ENCODE peak calls at places on chromosomes 16 and 17, in four cellular contexts. G is WTC11, L is adrenal gland, U is OCI-LY7. E is an unnamed sample.

GRCh38 chr16:23535901-23536300 is 21.2 kb downstream of the EARS2 start:
- DNase-seq in U (no peak), L (no peak), G (no peak), E (no peak)

GRCh38 chr17:78957076-78957475 is 22.6 kb downstream of the LGALS3BP start:
- DNase-seq in G (no peak), L (no peak), U (no peak), E (no peak)

GRCh38 chr16:88922114-88922825 is 54.7 kb downstream of the CBFA2T3 start:
- DNase-seq in U (no peak), L (peak), G (peak), E (peak)

GRCh38 chr16:17566656-17567450 is 96.1 kb upstream of the XYLT1 start:
- DNase-seq in G (no peak), L (no peak), U (no peak), E (no peak)

GRCh38 chr17:14318906-14319205 is 18.0 kb downstream of the HS3ST3B1 start:
- DNase-seq in L (no peak), U (no peak), G (no peak), E (no peak)

GRCh38 chr17:74200112-74200511 is 3.4 kb upstream of the RPL38 start:
- DNase-seq in L (no peak), U (no peak), G (no peak), E (no peak)

GRCh38 chr17:70408768-70409167 is 239.4 kb downstream of the KCNJ2 start:
- DNase-seq in U (no peak), G (no peak), L (no peak), E (no peak)

GRCh38 chr16:10504404-10504885 is 76.0 kb downstream of the EMP2 start:
- DNase-seq in G (no peak), U (no peak), L (no peak), E (no peak)

GRCh38 chr16:83899272-83899897 is 470 bp downstream of the MLYCD start:
- DNase-seq in G (peak), U (peak), L (peak), E (no peak)

GRCh38 chr17:14719942-14720341 is 419.1 kb downstream of the HS3ST3B1 start:
- DNase-seq in L (no peak), U (no peak), G (no peak), E (no peak)

GRCh38 chr16:7744546-7745294 is 412.1 kb downstream of the RBFOX1 start:
- DNase-seq in U (no peak), G (no peak), L (no peak), E (no peak)

GRCh38 chr17:44350733-44351226 is 5.7 kb downstream of the GRN start:
- DNase-seq in U (peak), L (peak), G (peak), E (peak)

GRCh38 chr16:19559242-19559910 is 3.9 kb downstream of the VPS35L start:
- DNase-seq in U (peak), G (no peak), L (no peak), E (no peak)

GRCh38 chr16:27779719-27780161 is 229.8 kb downstream of the KATNIP start:
- DNase-seq in G (peak), U (peak), L (no peak), E (peak)

GRCh38 chr17:41586863-41587495 is at the start of gene KRT14:
- DNase-seq in L (no peak), G (no peak), U (no peak), E (no peak)
- TF ChIP-seq CTCF in L (no peak), G (no peak), U (no peak), E (no peak)

GRCh38 chr16:61313931-61314330 is 722.3 kb downstream of the CDH8 start:
- DNase-seq in G (no peak), L (no peak), U (no peak), E (no peak)
- TF ChIP-seq CTCF in G (no peak), L (no peak), U (no peak), E (no peak)

GRCh38 chr17:10621397-10621796 is 35.7 kb downstream of the MYH3 start:
- DNase-seq in U (no peak), L (no peak), G (no peak), E (no peak)
- TF ChIP-seq CTCF in U (no peak), L (no peak), G (no peak), E (no peak)

GRCh38 chr17:48550313-48551205 is 5.7 kb upstream of the HOXB2 start:
- DNase-seq in U (no peak), G (peak), L (no peak), E (no peak)
- TF ChIP-seq CTCF in U (no peak), G (peak), L (no peak), E (no peak)

GRCh38 chr16:86252596-86252995 is 257.7 kb upstream of the FOXF1 start:
- DNase-seq in G (peak), U (peak), L (no peak), E (no peak)
- TF ChIP-seq CTCF in G (peak), U (peak), L (no peak), E (no peak)

DNA sequence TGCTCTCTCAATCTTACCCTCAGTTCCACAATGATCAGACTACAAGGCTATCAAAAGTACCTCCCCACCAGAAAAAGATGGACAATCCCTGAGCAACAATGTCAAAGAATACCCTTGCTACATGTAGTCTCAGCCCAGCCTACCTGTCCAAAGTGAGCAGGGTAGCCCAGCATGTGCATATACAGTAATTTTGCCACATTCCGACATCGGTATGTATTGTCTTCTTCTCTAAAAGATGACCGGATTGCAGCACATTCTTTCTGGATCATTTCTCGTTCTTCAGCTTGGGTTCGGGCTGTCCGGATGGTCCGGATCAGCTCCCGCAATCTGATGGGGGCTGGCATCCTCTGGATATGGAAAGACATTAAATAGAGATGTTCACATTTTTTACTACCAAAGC is 19.5 kb downstream of the AP1G1 start:
- DNase-seq in L (no peak), G (no peak), U (no peak), E (no peak)
- TF ChIP-seq CTCF in L (no peak), G (no peak), U (no peak), E (no peak)

DNA sequence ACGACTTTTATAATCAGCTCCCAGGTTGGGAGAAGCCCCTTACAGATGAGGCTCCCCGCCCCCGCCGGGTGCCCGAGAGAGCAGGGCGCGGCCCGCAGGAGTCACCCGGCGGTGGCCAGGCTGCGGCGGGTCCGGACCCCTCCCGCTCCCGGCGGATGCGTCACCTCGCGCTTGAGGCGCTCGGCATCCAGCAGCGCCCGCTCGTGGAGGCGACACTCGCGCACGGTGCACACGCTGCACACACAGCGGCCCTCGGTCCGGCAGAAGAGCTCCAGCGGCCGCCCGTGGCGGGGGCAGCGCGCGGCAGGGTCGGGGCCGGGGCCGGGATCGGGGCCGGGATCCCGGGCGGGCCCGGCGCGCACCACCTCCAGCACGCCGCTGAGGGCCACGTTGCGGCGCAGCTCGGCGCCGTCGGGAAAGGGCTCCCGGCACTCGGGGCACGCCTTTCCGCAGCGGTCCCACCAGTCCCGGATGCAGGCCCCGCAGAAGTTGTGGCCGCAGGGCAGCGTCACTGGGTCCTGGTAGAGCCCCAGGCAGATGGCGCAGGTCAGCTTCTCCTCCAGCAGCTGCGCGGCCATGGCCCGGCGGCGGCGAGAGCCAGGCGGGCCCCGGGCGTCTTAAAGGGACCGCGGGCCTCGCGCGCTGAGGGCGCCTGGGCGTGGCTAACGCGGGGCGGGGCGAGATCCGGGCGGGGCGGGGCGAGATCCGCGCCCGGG is at the start of gene TRIM65:
- DNase-seq in G (peak), L (peak), U (peak), E (peak)
- TF ChIP-seq CTCF in G (no peak), L (no peak), U (peak), E (peak)